ENCODE peak calls at places on chromosome 13, in six cellular contexts. One of them, this sample, is unnamed.

GRCh38 chr13:93496985-93497673 is 270.5 kb downstream of the GPC6 start:
- DNase-seq in transverse colon: no peak
- DNase-seq in AG04450: no peak
- DNase-seq in GM23338: no peak
- DNase-seq in tibial artery: no peak
- DNase-seq in endothelial cell of umbilical vein: no peak
- DNase-seq in this sample: no peak

GRCh38 chr13:114068723-114069322 is 63.6 kb downstream of the RASA3 start:
- DNase-seq in transverse colon: peak
- DNase-seq in AG04450: peak
- DNase-seq in GM23338: no peak
- DNase-seq in tibial artery: peak
- DNase-seq in endothelial cell of umbilical vein: peak
- DNase-seq in this sample: no peak

GRCh38 chr13:71962735-71963134 is 95.7 kb upstream of the DACH1 start:
- DNase-seq in transverse colon: no peak
- DNase-seq in AG04450: no peak
- DNase-seq in GM23338: peak
- DNase-seq in tibial artery: no peak
- DNase-seq in endothelial cell of umbilical vein: no peak
- DNase-seq in this sample: no peak

GRCh38 chr13:80957019-80957650 is 616.2 kb upstream of the SPRY2 start:
- DNase-seq in transverse colon: no peak
- DNase-seq in AG04450: no peak
- DNase-seq in GM23338: no peak
- DNase-seq in tibial artery: no peak
- DNase-seq in endothelial cell of umbilical vein: peak
- DNase-seq in this sample: no peak

GRCh38 chr13:106922384-106922783 is 354.4 kb upstream of the ARGLU1 start:
- DNase-seq in transverse colon: no peak
- DNase-seq in AG04450: no peak
- DNase-seq in GM23338: no peak
- DNase-seq in tibial artery: no peak
- DNase-seq in endothelial cell of umbilical vein: no peak
- DNase-seq in this sample: no peak

GRCh38 chr13:36157475-36157874 is 26.3 kb upstream of the DCLK1 start:
- DNase-seq in transverse colon: no peak
- DNase-seq in AG04450: no peak
- DNase-seq in GM23338: no peak
- DNase-seq in tibial artery: no peak
- DNase-seq in endothelial cell of umbilical vein: no peak
- DNase-seq in this sample: no peak

GRCh38 chr13:109196896-109197295 is 567.5 kb downstream of the MYO16 start:
- DNase-seq in transverse colon: no peak
- DNase-seq in AG04450: no peak
- DNase-seq in GM23338: peak
- DNase-seq in tibial artery: no peak
- DNase-seq in endothelial cell of umbilical vein: no peak
- DNase-seq in this sample: no peak

GRCh38 chr13:38868870-38869269 is 121.8 kb downstream of the STOML3 start:
- DNase-seq in transverse colon: no peak
- DNase-seq in AG04450: no peak
- DNase-seq in GM23338: no peak
- DNase-seq in tibial artery: no peak
- DNase-seq in endothelial cell of umbilical vein: no peak
- DNase-seq in this sample: no peak

GRCh38 chr13:107421028-107421427 is 794.3 kb downstream of the LIG4 start:
- DNase-seq in transverse colon: no peak
- DNase-seq in AG04450: peak
- DNase-seq in GM23338: no peak
- DNase-seq in tibial artery: no peak
- DNase-seq in endothelial cell of umbilical vein: peak
- DNase-seq in this sample: peak

DNA sequence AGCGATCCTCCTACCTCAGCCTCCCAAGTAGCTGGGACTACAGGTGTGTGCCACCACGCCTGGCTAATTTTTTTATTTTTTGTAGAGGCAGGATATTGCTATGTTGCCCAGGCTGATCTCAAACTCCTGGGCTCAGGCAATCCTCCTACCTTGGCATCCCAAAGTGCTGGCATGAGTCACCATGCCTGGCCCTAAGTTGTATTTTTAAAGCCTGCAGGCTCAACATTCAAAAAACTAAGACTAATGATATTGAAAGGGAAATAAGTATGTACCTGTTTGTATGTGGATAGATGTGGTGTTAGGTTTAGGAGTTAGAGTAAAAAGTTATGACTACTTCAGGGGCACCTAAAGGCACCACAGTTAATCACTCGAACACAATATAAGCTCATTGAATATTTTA is 5.4 kb upstream of the IPO5 start:
- DNase-seq in transverse colon: no peak
- DNase-seq in AG04450: no peak
- DNase-seq in GM23338: no peak
- DNase-seq in tibial artery: no peak
- DNase-seq in endothelial cell of umbilical vein: no peak
- DNase-seq in this sample: no peak
- H3K27ac ChIP-seq in transverse colon: no peak
- H3K27ac ChIP-seq in AG04450: peak
- H3K27ac ChIP-seq in GM23338: no peak
- H3K27ac ChIP-seq in tibial artery: no peak
- H3K27ac ChIP-seq in endothelial cell of umbilical vein: no peak
- H3K27ac ChIP-seq in this sample: peak

GRCh38 chr13:102401305-102401704 is 543 bp downstream of the FGF14 start:
- DNase-seq in transverse colon: no peak
- DNase-seq in AG04450: no peak
- DNase-seq in GM23338: no peak
- DNase-seq in tibial artery: no peak
- DNase-seq in endothelial cell of umbilical vein: no peak
- DNase-seq in this sample: no peak
- H3K4me3 ChIP-seq in transverse colon: peak
- H3K4me3 ChIP-seq in AG04450: peak
- H3K4me3 ChIP-seq in GM23338: peak
- H3K4me3 ChIP-seq in tibial artery: peak
- H3K4me3 ChIP-seq in endothelial cell of umbilical vein: no peak
- H3K4me3 ChIP-seq in this sample: peak

GRCh38 chr13:96816261-96816660 is 178.0 kb downstream of the OXGR1 start:
- DNase-seq in transverse colon: no peak
- DNase-seq in AG04450: no peak
- DNase-seq in GM23338: no peak
- DNase-seq in tibial artery: peak
- DNase-seq in endothelial cell of umbilical vein: no peak
- DNase-seq in this sample: peak

GRCh38 chr13:96816874-96817273 is 177.4 kb downstream of the OXGR1 start:
- DNase-seq in transverse colon: no peak
- DNase-seq in AG04450: no peak
- DNase-seq in GM23338: peak
- DNase-seq in tibial artery: no peak
- DNase-seq in endothelial cell of umbilical vein: no peak
- DNase-seq in this sample: no peak

GRCh38 chr13:96819375-96819774 is 174.9 kb downstream of the OXGR1 start:
- DNase-seq in transverse colon: no peak
- DNase-seq in AG04450: no peak
- DNase-seq in GM23338: no peak
- DNase-seq in tibial artery: no peak
- DNase-seq in endothelial cell of umbilical vein: no peak
- DNase-seq in this sample: no peak

GRCh38 chr13:96821381-96821780 is 172.9 kb downstream of the OXGR1 start:
- DNase-seq in transverse colon: no peak
- DNase-seq in AG04450: no peak
- DNase-seq in GM23338: no peak
- DNase-seq in tibial artery: no peak
- DNase-seq in endothelial cell of umbilical vein: no peak
- DNase-seq in this sample: peak

GRCh38 chr13:96817336-96817941 is 176.8 kb downstream of the OXGR1 start:
- DNase-seq in transverse colon: no peak
- DNase-seq in AG04450: no peak
- DNase-seq in GM23338: peak
- DNase-seq in tibial artery: no peak
- DNase-seq in endothelial cell of umbilical vein: peak
- DNase-seq in this sample: no peak
- TF ChIP-seq CTCF in transverse colon: peak
- TF ChIP-seq CTCF in AG04450: peak
- TF ChIP-seq CTCF in GM23338: peak
- TF ChIP-seq CTCF in tibial artery: peak
- TF ChIP-seq CTCF in endothelial cell of umbilical vein: peak
- TF ChIP-seq CTCF in this sample: peak

GRCh38 chr13:92224052-92224821 is 825.8 kb downstream of the GPC5 start:
- DNase-seq in transverse colon: no peak
- DNase-seq in AG04450: peak
- DNase-seq in GM23338: no peak
- DNase-seq in tibial artery: no peak
- DNase-seq in endothelial cell of umbilical vein: no peak
- DNase-seq in this sample: peak
- H3K27ac ChIP-seq in transverse colon: peak
- H3K27ac ChIP-seq in AG04450: no peak
- H3K27ac ChIP-seq in GM23338: no peak
- H3K27ac ChIP-seq in tibial artery: no peak
- H3K27ac ChIP-seq in endothelial cell of umbilical vein: no peak
- H3K27ac ChIP-seq in this sample: peak

This sample was measured in brain microvascular endothelial cell.